ENCODE peak calls at places on chromosomes 12 and 14, in ten cellular contexts. One of them, this sample, is unnamed.

GRCh38 chr14:73462078-73462715 is 3.9 kb upstream of the NUMB start:
- DNase-seq in Ammon's horn: peak; percentile 80
- DNase-seq in stimulated activated CD4-positive, alpha-beta T cell treated with anti-CD3 and anti-CD28 coated beads, Interleukin-1b, Interleukin-23, amount 100 ng/mL, for 24 hours: no peak
- DNase-seq in head of caudate nucleus: peak; percentile 70
- DNase-seq in brain pericyte: no peak
- DNase-seq in A172: peak; percentile 55
- DNase-seq in GM19239: no peak
- DNase-seq in progenitor cell of endocrine pancreas: no peak
- DNase-seq in T1000: no peak
- DNase-seq in aorta: no peak
- DNase-seq in this sample: no peak

GRCh38 chr14:91410781-91411536 is 6.7 kb downstream of the CCDC88C start:
- DNase-seq in Ammon's horn: no peak
- DNase-seq in stimulated activated CD4-positive, alpha-beta T cell treated with anti-CD3 and anti-CD28 coated beads, Interleukin-1b, Interleukin-23, amount 100 ng/mL, for 24 hours: no peak
- DNase-seq in head of caudate nucleus: no peak
- DNase-seq in brain pericyte: no peak
- DNase-seq in A172: no peak
- DNase-seq in GM19239: no peak
- DNase-seq in progenitor cell of endocrine pancreas: no peak
- DNase-seq in T1000: no peak
- DNase-seq in aorta: no peak
- DNase-seq in this sample: no peak

GRCh38 chr12:32148372-32148771 is 41.7 kb downstream of the BICD1 start:
- DNase-seq in Ammon's horn: no peak
- DNase-seq in stimulated activated CD4-positive, alpha-beta T cell treated with anti-CD3 and anti-CD28 coated beads, Interleukin-1b, Interleukin-23, amount 100 ng/mL, for 24 hours: no peak
- DNase-seq in head of caudate nucleus: no peak
- DNase-seq in brain pericyte: no peak
- DNase-seq in A172: no peak
- DNase-seq in GM19239: no peak
- DNase-seq in progenitor cell of endocrine pancreas: no peak
- DNase-seq in T1000: no peak
- DNase-seq in aorta: no peak
- DNase-seq in this sample: no peak

GRCh38 chr12:132602578-132603239 is 7.7 kb downstream of the LRCOL1 start:
- DNase-seq in Ammon's horn: no peak
- DNase-seq in stimulated activated CD4-positive, alpha-beta T cell treated with anti-CD3 and anti-CD28 coated beads, Interleukin-1b, Interleukin-23, amount 100 ng/mL, for 24 hours: no peak
- DNase-seq in head of caudate nucleus: no peak
- DNase-seq in brain pericyte: no peak
- DNase-seq in A172: no peak
- DNase-seq in GM19239: no peak
- DNase-seq in progenitor cell of endocrine pancreas: no peak
- DNase-seq in T1000: no peak
- DNase-seq in aorta: no peak
- DNase-seq in this sample: no peak

GRCh38 chr12:75979181-75979580 is 52.4 kb downstream of the PHLDA1 start:
- DNase-seq in Ammon's horn: no peak
- DNase-seq in stimulated activated CD4-positive, alpha-beta T cell treated with anti-CD3 and anti-CD28 coated beads, Interleukin-1b, Interleukin-23, amount 100 ng/mL, for 24 hours: no peak
- DNase-seq in head of caudate nucleus: no peak
- DNase-seq in brain pericyte: no peak
- DNase-seq in A172: peak; percentile 81
- DNase-seq in GM19239: no peak
- DNase-seq in progenitor cell of endocrine pancreas: no peak
- DNase-seq in T1000: no peak
- DNase-seq in aorta: no peak
- DNase-seq in this sample: no peak

GRCh38 chr12:7934560-7935463 is 1.2 kb downstream of the SLC2A3 start:
- DNase-seq in Ammon's horn: no peak
- DNase-seq in stimulated activated CD4-positive, alpha-beta T cell treated with anti-CD3 and anti-CD28 coated beads, Interleukin-1b, Interleukin-23, amount 100 ng/mL, for 24 hours: no peak
- DNase-seq in head of caudate nucleus: no peak
- DNase-seq in brain pericyte: no peak
- DNase-seq in A172: no peak
- DNase-seq in GM19239: no peak
- DNase-seq in progenitor cell of endocrine pancreas: no peak
- DNase-seq in T1000: no peak
- DNase-seq in aorta: no peak
- DNase-seq in this sample: no peak

GRCh38 chr12:119072463-119072862 is 91.1 kb downstream of the SRRM4 start:
- DNase-seq in Ammon's horn: no peak
- DNase-seq in stimulated activated CD4-positive, alpha-beta T cell treated with anti-CD3 and anti-CD28 coated beads, Interleukin-1b, Interleukin-23, amount 100 ng/mL, for 24 hours: no peak
- DNase-seq in head of caudate nucleus: no peak
- DNase-seq in brain pericyte: no peak
- DNase-seq in A172: no peak
- DNase-seq in GM19239: no peak
- DNase-seq in progenitor cell of endocrine pancreas: no peak
- DNase-seq in T1000: no peak
- DNase-seq in aorta: no peak
- DNase-seq in this sample: no peak

GRCh38 chr14:70808023-70808401 is 1.3 kb downstream of the MAP3K9 start:
- DNase-seq in Ammon's horn: no peak
- DNase-seq in stimulated activated CD4-positive, alpha-beta T cell treated with anti-CD3 and anti-CD28 coated beads, Interleukin-1b, Interleukin-23, amount 100 ng/mL, for 24 hours: no peak
- DNase-seq in head of caudate nucleus: peak; percentile 16
- DNase-seq in brain pericyte: no peak
- DNase-seq in A172: no peak
- DNase-seq in GM19239: no peak
- DNase-seq in progenitor cell of endocrine pancreas: no peak
- DNase-seq in T1000: peak; percentile 21
- DNase-seq in aorta: no peak
- DNase-seq in this sample: no peak

GRCh38 chr12:6766651-6767300 is 613 bp downstream of the PTMS start:
- DNase-seq in Ammon's horn: peak; percentile 79
- DNase-seq in stimulated activated CD4-positive, alpha-beta T cell treated with anti-CD3 and anti-CD28 coated beads, Interleukin-1b, Interleukin-23, amount 100 ng/mL, for 24 hours: no peak
- DNase-seq in head of caudate nucleus: peak; percentile 71
- DNase-seq in brain pericyte: no peak
- DNase-seq in A172: no peak
- DNase-seq in GM19239: peak; percentile 74
- DNase-seq in progenitor cell of endocrine pancreas: peak; percentile 91
- DNase-seq in T1000: peak; percentile 18
- DNase-seq in aorta: peak; percentile 94
- DNase-seq in this sample: peak; percentile 84

GRCh38 chr14:99231850-99232401 is 40.1 kb downstream of the BCL11B start:
- DNase-seq in Ammon's horn: no peak
- DNase-seq in stimulated activated CD4-positive, alpha-beta T cell treated with anti-CD3 and anti-CD28 coated beads, Interleukin-1b, Interleukin-23, amount 100 ng/mL, for 24 hours: no peak
- DNase-seq in head of caudate nucleus: no peak
- DNase-seq in brain pericyte: no peak
- DNase-seq in A172: no peak
- DNase-seq in GM19239: no peak
- DNase-seq in progenitor cell of endocrine pancreas: peak; percentile 48
- DNase-seq in T1000: no peak
- DNase-seq in aorta: peak; percentile 46
- DNase-seq in this sample: no peak

This sample was measured in psoas muscle.